ENCODE peak calls at places on chromosomes 16 and 17, in four cellular contexts. One of them, this sample, is unnamed.

GRCh38 chr16:82454152-82454551 is 172.6 kb upstream of the CDH13 start:
- DNase-seq in H54: no peak
- DNase-seq in CD4-positive, alpha-beta T cell: no peak
- DNase-seq in OCI-LY7: no peak
- DNase-seq in this sample: no peak

GRCh38 chr17:5194346-5194745 is 2.7 kb upstream of the ZNF594 start:
- DNase-seq in H54: no peak
- DNase-seq in CD4-positive, alpha-beta T cell: no peak
- DNase-seq in OCI-LY7: no peak
- DNase-seq in this sample: no peak

GRCh38 chr17:43536236-43537088 is 9.7 kb downstream of the ETV4 start:
- DNase-seq in H54: peak; percentile 49
- DNase-seq in CD4-positive, alpha-beta T cell: no peak
- DNase-seq in OCI-LY7: peak; percentile 14
- DNase-seq in this sample: no peak

GRCh38 chr16:73000020-73000906 is 47.7 kb downstream of the ZFHX3 start:
- DNase-seq in H54: no peak
- DNase-seq in CD4-positive, alpha-beta T cell: no peak
- DNase-seq in OCI-LY7: no peak
- DNase-seq in this sample: no peak

GRCh38 chr17:42748906-42749798 is 4.3 kb upstream of the EZH1 start:
- DNase-seq in H54: no peak
- DNase-seq in CD4-positive, alpha-beta T cell: no peak
- DNase-seq in OCI-LY7: no peak
- DNase-seq in this sample: no peak

GRCh38 chr16:82340531-82340930 is 170.5 kb upstream of the MPHOSPH6 start:
- DNase-seq in H54: no peak
- DNase-seq in CD4-positive, alpha-beta T cell: no peak
- DNase-seq in OCI-LY7: no peak
- DNase-seq in this sample: no peak

GRCh38 chr17:75151893-75152292 is 2.4 kb downstream of the JPT1 start:
- DNase-seq in H54: no peak
- DNase-seq in CD4-positive, alpha-beta T cell: no peak
- DNase-seq in OCI-LY7: peak; percentile 48
- DNase-seq in this sample: no peak

GRCh38 chr17:50111687-50112655 is 16.8 kb downstream of the PDK2 start:
- DNase-seq in H54: no peak
- DNase-seq in CD4-positive, alpha-beta T cell: no peak
- DNase-seq in OCI-LY7: no peak
- DNase-seq in this sample: no peak

GRCh38 chr16:568401-569258 is 1.1 kb upstream of the PIGQ start:
- DNase-seq in H54: no peak
- DNase-seq in CD4-positive, alpha-beta T cell: no peak
- DNase-seq in OCI-LY7: no peak
- DNase-seq in this sample: no peak

This sample was measured in T follicular helper cell.